ENCODE peak calls at places on chromosomes 11 and 22, in eight cellular contexts. R, K, E, Z, L, Q, N and D are unnamed samples.

GRCh38 chr22:47808236-47808845 is 1045.9 kb downstream of the TBC1D22A start:
- DNase-seq in L (no peak), E (no peak), Q (no peak), Z (no peak), N (no peak), R (no peak), K (no peak), D (no peak)

GRCh38 chr11:13102865-13103539 is 93.9 kb downstream of the RASSF10 start:
- DNase-seq in E (no peak), Q (no peak), L (no peak), Z (no peak), K (peak), N (no peak), R (no peak), D (peak)

GRCh38 chr11:115221461-115222069 is 282.6 kb downstream of the CADM1 start:
- DNase-seq in N (no peak), Q (no peak), Z (no peak), L (no peak), E (no peak), R (no peak), K (peak), D (no peak)

GRCh38 chr11:13120691-13121090 is 111.6 kb downstream of the RASSF10 start:
- DNase-seq in K (no peak), N (no peak), L (no peak), E (peak), Z (no peak), Q (no peak), R (peak), D (no peak)

GRCh38 chr22:44972363-44973083 is 37.3 kb downstream of the PHF21B start:
- DNase-seq in R (no peak), L (no peak), E (peak), Z (no peak), K (no peak), N (peak), Q (no peak), D (no peak)

GRCh38 chr11:59891781-59892181 is 13.2 kb downstream of the OOSP3 start:
- DNase-seq in K (no peak), E (peak), N (no peak), L (no peak), Z (no peak), R (no peak), Q (no peak), D (no peak)

GRCh38 chr11:109435121-109435742 is 13.2 kb downstream of the C11orf87 start:
- DNase-seq in K (no peak), Q (no peak), N (no peak), R (no peak), L (no peak), Z (no peak), E (no peak), D (no peak)

GRCh38 chr11:8596504-8597046 is 2.5 kb upstream of the STK33 start:
- DNase-seq in L (no peak), Q (no peak), E (no peak), Z (no peak), N (no peak), K (no peak), R (no peak), D (no peak)

GRCh38 chr11:29334781-29335140 is 682.1 kb downstream of the KCNA4 start:
- DNase-seq in E (no peak), K (no peak), Q (no peak), N (no peak), Z (no peak), L (no peak), R (no peak), D (no peak)

GRCh38 chr11:68146704-68147474 is 25.7 kb upstream of the CHKA start:
- DNase-seq in N (peak), L (peak), R (no peak), E (peak), K (peak), Z (no peak), Q (peak), D (peak)

GRCh38 chr11:27201454-27202302 is 161.1 kb downstream of the BBOX1 start:
- DNase-seq in Q (peak), E (peak), L (peak), K (peak), R (no peak), Z (no peak), N (no peak), D (peak)

GRCh38 chr11:128594246-128594645 is 6.9 kb upstream of the ETS1 start:
- DNase-seq in R (no peak), L (no peak), Q (no peak), E (no peak), K (no peak), Z (no peak), N (no peak), D (no peak)

GRCh38 chr11:70233511-70233919 is 30.4 kb downstream of the FADD start:
- DNase-seq in R (peak), K (no peak), L (peak), Q (no peak), E (peak), Z (no peak), N (no peak), D (no peak)

GRCh38 chr11:37978647-37979046 is 1380.6 kb upstream of the RAG2 start:
- DNase-seq in Q (no peak), N (no peak), L (no peak), R (no peak), Z (no peak), K (no peak), E (peak), D (no peak)

GRCh38 chr11:65920035-65920802 is 993 bp downstream of the DRAP1 start:
- DNase-seq in Q (peak), R (no peak), N (peak), L (no peak), E (no peak), K (no peak), Z (no peak), D (no peak)

GRCh38 chr11:777288-778255 is at the start of gene GATD1:
- DNase-seq in K (peak), R (peak), L (peak), Z (peak), Q (peak), N (peak), E (peak), D (peak)

GRCh38 chr22:17580461-17581031 is 17.2 kb downstream of the SLC25A18 start:
- DNase-seq in E (peak), R (no peak), K (no peak), L (no peak), Q (no peak), Z (no peak), N (no peak), D (no peak)

GRCh38 chr11:66371627-66372415 is at the start of gene SLC29A2:
- DNase-seq in E (no peak), N (peak), R (peak), K (peak), Z (peak), L (no peak), Q (peak), D (peak)

GRCh38 chr11:128288368-128288767 is 299.0 kb downstream of the ETS1 start:
- DNase-seq in N (no peak), K (no peak), E (no peak), L (no peak), R (no peak), Z (no peak), Q (no peak), D (no peak)

GRCh38 chr11:8209208-8209807 is 40.5 kb upstream of the RIC3 start:
- DNase-seq in L (no peak), E (no peak), Z (no peak), Q (no peak), K (peak), N (no peak), R (no peak), D (no peak)

GRCh38 chr11:6594142-6594768 is 9.2 kb downstream of the RRP8 start:
- DNase-seq in N (no peak), K (no peak), Q (peak), Z (no peak), E (no peak), R (no peak), L (no peak), D (no peak)

GRCh38 chr11:15903246-15903645 is 453.1 kb downstream of the SOX6 start:
- DNase-seq in L (no peak), E (no peak), K (no peak), R (no peak), Q (no peak), N (no peak), Z (no peak), D (no peak)

GRCh38 chr11:94504689-94505293 is 7.5 kb upstream of the C11orf97 start:
- DNase-seq in Z (no peak), K (peak), E (peak), L (no peak), R (peak), Q (no peak), N (no peak), D (peak)

GRCh38 chr11:2390871-2391662 is 9.5 kb upstream of the TSSC4 start:
- DNase-seq in K (no peak), Q (peak), Z (no peak), L (peak), N (peak), R (no peak), E (peak), D (peak)

GRCh38 chr11:26715133-26715532 is 6.7 kb downstream of the SLC5A12 start:
- DNase-seq in Z (no peak), R (no peak), Q (no peak), K (peak), N (no peak), L (no peak), E (no peak), D (no peak)

GRCh38 chr22:19800761-19801244 is 40.2 kb downstream of the TBX1 start:
- DNase-seq in K (no peak), L (peak), Q (peak), E (peak), R (no peak), Z (no peak), N (no peak), D (no peak)

GRCh38 chr22:20243545-20244249 is 24.4 kb downstream of the RTN4R start:
- DNase-seq in Q (no peak), N (peak), K (peak), R (no peak), E (peak), Z (peak), L (peak), D (peak)

GRCh38 chr11:60064115-60064514 is 7.7 kb downstream of the MS4A3 start:
- DNase-seq in R (no peak), E (no peak), Q (no peak), K (no peak), Z (no peak), L (no peak), N (no peak), D (no peak)

GRCh38 chr11:62444271-62444833 is 25.5 kb downstream of the SCGB1A1 start:
- DNase-seq in E (peak), L (peak), Q (no peak), R (no peak), K (peak), N (peak), Z (no peak), D (peak)

GRCh38 chr11:119169272-119169719 is 771 bp downstream of the NLRX1 start:
- DNase-seq in Z (peak), N (no peak), K (no peak), E (peak), Q (peak), R (no peak), L (peak), D (no peak)

GRCh38 chr11:36077886-36078685 is 134.2 kb downstream of the LDLRAD3 start:
- DNase-seq in K (no peak), R (no peak), L (no peak), Q (no peak), E (no peak), Z (no peak), N (no peak), D (no peak)

GRCh38 chr11:28017816-28018215 is 90.1 kb downstream of the KIF18A start:
- DNase-seq in Q (no peak), K (no peak), L (no peak), E (peak), R (no peak), Z (no peak), N (no peak), D (no peak)

GRCh38 chr11:93765551-93765950 is 18.5 kb upstream of the MED17 start:
- DNase-seq in L (no peak), E (no peak), Z (no peak), Q (no peak), N (no peak), R (no peak), K (no peak), D (no peak)

GRCh38 chr11:120929664-120930154 is 94.2 kb upstream of the TBCEL start:
- DNase-seq in K (peak), R (no peak), L (peak), N (no peak), Q (no peak), Z (no peak), E (peak), D (peak)

GRCh38 chr22:18078329-18079041 is 695 bp downstream of the PEX26 start:
- DNase-seq in Z (peak), E (peak), Q (peak), K (peak), R (no peak), N (no peak), L (peak), D (no peak)

GRCh38 chr11:36073411-36074203 is 129.7 kb downstream of the LDLRAD3 start:
- DNase-seq in E (peak), N (peak), L (peak), R (no peak), Z (no peak), K (no peak), Q (peak), D (no peak)

GRCh38 chr11:34274712-34275398 is 83.0 kb downstream of the ABTB2 start:
- DNase-seq in R (no peak), E (peak), Z (no peak), Q (peak), N (peak), K (no peak), L (peak), D (no peak)

GRCh38 chr11:81966340-81966739 is 767.3 kb downstream of the FAM181B start:
- DNase-seq in R (no peak), Q (no peak), E (no peak), L (no peak), Z (no peak), K (no peak), N (no peak), D (no peak)

GRCh38 chr11:94563848-94564442 is 3.2 kb upstream of the PIWIL4 start:
- DNase-seq in Z (no peak), R (no peak), Q (no peak), L (no peak), N (no peak), E (no peak), K (no peak), D (no peak)